ENCODE peak calls at places on chromosomes 12 and 14, in ten cellular contexts. C, V, K, G, Q, W, S, N, M and E are unnamed samples.

GRCh38 chr12:56151672-56152131 is 685 bp upstream of the MYL6B start:
- DNase-seq in M (no peak), W (no peak), G (peak), K (peak), N (peak), C (peak), Q (peak), V (peak), S (peak), E (peak)

GRCh38 chr12:116620085-116620734 is 61.0 kb downstream of the MAP1LC3B2 start:
- DNase-seq in W (no peak), C (no peak), V (no peak), N (no peak), K (no peak), G (no peak), Q (no peak), M (no peak), S (no peak), E (no peak)

GRCh38 chr12:104658085-104658484 is 201.3 kb downstream of the CHST11 start:
- DNase-seq in K (no peak), W (no peak), S (no peak), G (no peak), M (no peak), V (no peak), N (no peak), C (no peak), Q (no peak), E (no peak)

GRCh38 chr14:105203057-105203494 is 22.0 kb upstream of the NUDT14 start:
- DNase-seq in K (peak), S (peak), C (peak), N (peak), W (no peak), V (peak), G (no peak), M (peak), Q (peak), E (no peak)

GRCh38 chr12:6226002-6226700 is 26.0 kb downstream of the CD9 start:
- DNase-seq in S (no peak), C (no peak), Q (no peak), M (peak), K (no peak), V (no peak), G (no peak), W (no peak), N (peak), E (no peak)

GRCh38 chr12:52004042-52004648 is 2.6 kb upstream of the TAMALIN start:
- DNase-seq in G (no peak), M (peak), W (no peak), N (peak), Q (peak), K (no peak), S (no peak), C (peak), V (peak), E (no peak)

GRCh38 chr12:76346798-76347420 is 1.3 kb downstream of the BBS10 start:
- DNase-seq in K (no peak), G (no peak), W (no peak), Q (peak), N (peak), V (peak), C (no peak), S (no peak), M (peak), E (no peak)

GRCh38 chr12:12943589-12944260 is 8.2 kb downstream of the GPRC5D start:
- DNase-seq in K (no peak), W (no peak), M (no peak), Q (no peak), N (no peak), V (no peak), S (no peak), G (no peak), C (no peak), E (no peak)

GRCh38 chr12:69318225-69318624 is 30.0 kb upstream of the LYZ start:
- DNase-seq in N (no peak), C (no peak), S (no peak), M (no peak), Q (no peak), K (no peak), V (no peak), W (no peak), G (no peak), E (no peak)

GRCh38 chr14:31414190-31414833 is 6.0 kb downstream of the HEATR5A start:
- DNase-seq in M (no peak), K (no peak), W (no peak), N (no peak), C (no peak), Q (peak), S (no peak), V (no peak), G (no peak), E (no peak)

GRCh38 chr12:57332646-57333312 is 81.8 kb upstream of the STAC3 start:
- DNase-seq in K (no peak), S (no peak), C (no peak), W (no peak), M (no peak), G (no peak), Q (no peak), N (no peak), V (no peak), E (no peak)

GRCh38 chr14:100532154-100532915 is 54.9 kb downstream of the BEGAIN start:
- DNase-seq in N (no peak), V (no peak), W (no peak), M (no peak), C (peak), S (no peak), K (no peak), Q (no peak), G (no peak), E (peak)

GRCh38 chr12:18492372-18493025 is 231.2 kb downstream of the PIK3C2G start:
- DNase-seq in K (no peak), G (no peak), W (no peak), S (no peak), Q (no peak), V (no peak), N (no peak), C (no peak), M (no peak), E (no peak)

GRCh38 chr14:93302688-93303581 is 29.9 kb downstream of the BTBD7 start:
- DNase-seq in W (no peak), N (no peak), C (no peak), G (no peak), K (no peak), S (no peak), Q (no peak), M (no peak), V (no peak), E (no peak)

GRCh38 chr12:69476276-69477017 is 6.3 kb downstream of the FRS2 start:
- DNase-seq in M (peak), G (no peak), C (no peak), N (peak), V (no peak), S (no peak), K (no peak), Q (no peak), W (no peak), E (no peak)

GRCh38 chr12:116542345-116542950 is 16.7 kb upstream of the MAP1LC3B2 start:
- DNase-seq in N (peak), G (no peak), S (no peak), M (no peak), K (no peak), C (no peak), V (no peak), Q (no peak), W (no peak), E (no peak)

GRCh38 chr12:5587701-5588100 is 155.8 kb downstream of the NTF3 start:
- DNase-seq in K (no peak), N (no peak), C (peak), M (no peak), G (no peak), Q (no peak), S (no peak), W (no peak), V (no peak), E (no peak)